ENCODE peak calls at places on chromosome 2, in six cellular contexts. R is NCI-H2029 treated with DMSO at 0.1 percent for 48 hours; Q is iPS-NIHi11; H is gastrocnemius medialis; X is body of pancreas; K is effector memory CD4-positive, alpha-beta T cell. C is an unnamed sample.
A peak's percentile ranks its signal among the peaks of the same experiment; 100 is the strongest.

GRCh38 chr2:145305854-145306253 is 785.9 kb upstream of the ZEB2 start:
- DNase-seq in Q (no peak), R (no peak), X (no peak), H (no peak), K (no peak), C (no peak)

GRCh38 chr2:172285010-172285621 is 142.3 kb upstream of the ITGA6 start:
- DNase-seq in Q (peak; percentile 62), X (peak; percentile 23), R (no peak), H (no peak), K (no peak), C (no peak)

GRCh38 chr2:71452565-71452964 is 796 bp upstream of the DYSF start:
- DNase-seq in K (no peak), H (peak; percentile 87), R (no peak), Q (peak; percentile 68), X (no peak), C (no peak)

GRCh38 chr2:54879598-54880355 is 156.3 kb downstream of the EML6 start:
- DNase-seq in K (no peak), H (no peak), R (no peak), X (no peak), Q (no peak), C (no peak)

GRCh38 chr2:170818294-170819104 is 1.8 kb downstream of the GAD1 start:
- DNase-seq in K (no peak), Q (no peak), R (no peak), X (no peak), H (no peak), C (no peak)

GRCh38 chr2:61193670-61194561 is 31.9 kb downstream of the C2orf74 start:
- DNase-seq in R (no peak), Q (no peak), H (no peak), X (no peak), K (no peak), C (no peak)

GRCh38 chr2:166665991-166666940 is 172.2 kb upstream of the SCN7A start:
- DNase-seq in Q (no peak), X (no peak), R (no peak), K (no peak), H (no peak), C (no peak)

GRCh38 chr2:237473474-237474453 is 13.3 kb upstream of the MLPH start:
- DNase-seq in K (no peak), Q (no peak), R (no peak), X (no peak), H (no peak), C (no peak)

GRCh38 chr2:182852787-182853186 is 13.7 kb downstream of the FRZB start:
- DNase-seq in Q (no peak), R (no peak), H (no peak), X (no peak), K (no peak), C (no peak)

GRCh38 chr2:47033102-47033880 is 117.7 kb upstream of the MCFD2 start:
- DNase-seq in R (no peak), H (no peak), Q (no peak), X (no peak), K (no peak), C (no peak)

GRCh38 chr2:46216213-46216612 is 81.0 kb upstream of the EPAS1 start:
- DNase-seq in X (no peak), Q (no peak), K (no peak), H (no peak), R (no peak), C (no peak)

GRCh38 chr2:213848631-213849030 is 562.2 kb upstream of the VWC2L start:
- DNase-seq in X (no peak), K (no peak), Q (no peak), H (no peak), R (peak; percentile 14), C (no peak)

GRCh38 chr2:160482673-160483072 is 10.9 kb downstream of the RBMS1 start:
- DNase-seq in K (no peak), X (no peak), Q (no peak), H (no peak), R (no peak), C (no peak)

GRCh38 chr2:61816480-61817355 is 37.1 kb downstream of the FAM161A start:
- DNase-seq in K (no peak), R (no peak), H (no peak), X (no peak), Q (peak; percentile 12), C (no peak)

GRCh38 chr2:39845460-39846146 is 66.5 kb upstream of the THUMPD2 start:
- DNase-seq in Q (no peak), K (no peak), H (no peak), X (no peak), R (no peak), C (no peak)

GRCh38 chr2:19690429-19690828 is 211.4 kb downstream of the TTC32 start:
- DNase-seq in R (no peak), K (no peak), X (no peak), Q (no peak), H (no peak), C (no peak)

GRCh38 chr2:102736174-102736606 is 25.6 kb upstream of the TMEM182 start:
- DNase-seq in R (peak; percentile 24), Q (peak; percentile 48), K (no peak), X (peak; percentile 65), H (no peak), C (no peak)

GRCh38 chr2:23487735-23488492 is 102.9 kb downstream of the KLHL29 start:
- DNase-seq in H (no peak), Q (no peak), R (no peak), X (no peak), K (no peak), C (no peak)

GRCh38 chr2:29558097-29558496 is 363.3 kb downstream of the ALK start:
- DNase-seq in Q (no peak), K (no peak), H (no peak), R (no peak), X (no peak), C (no peak)

GRCh38 chr2:199490049-199490448 is 32.3 kb upstream of the SATB2 start:
- DNase-seq in R (no peak), X (no peak), Q (no peak), K (no peak), H (no peak), C (no peak)

GRCh38 chr2:78979380-78980238 is 45.9 kb upstream of the REG3G start:
- DNase-seq in Q (peak; percentile 57), K (no peak), H (no peak), X (peak; percentile 72), R (no peak), C (no peak)

GRCh38 chr2:238158807-238159539 is at the start of gene ERFE:
- DNase-seq in Q (peak; percentile 91), R (no peak), H (no peak), K (no peak), X (peak; percentile 49), C (no peak)

GRCh38 chr2:72713857-72714256 is 112.0 kb downstream of the EXOC6B start:
- DNase-seq in K (no peak), H (no peak), R (no peak), X (no peak), Q (no peak), C (no peak)

C was measured in iPS DF 19.7.